ENCODE peak calls at places on chromosomes 7 and 10, in eight cellular contexts. One of them, this sample, is unnamed.

GRCh38 chr7:46357290-46357689 is 436.2 kb upstream of the IGFBP3 start:
- DNase-seq in GM23338: no peak
- DNase-seq in brain microvascular endothelial cell: no peak
- DNase-seq in Calu3: no peak
- DNase-seq in AG09309: no peak
- DNase-seq in lower lobe of right lung: no peak
- DNase-seq in cardiac muscle cell: no peak
- DNase-seq in natural killer cell: no peak
- DNase-seq in this sample: no peak

GRCh38 chr10:118721005-118721876 is 33.5 kb downstream of the CACUL1 start:
- DNase-seq in GM23338: peak
- DNase-seq in brain microvascular endothelial cell: peak
- DNase-seq in Calu3: peak
- DNase-seq in AG09309: no peak
- DNase-seq in lower lobe of right lung: no peak
- DNase-seq in cardiac muscle cell: peak
- DNase-seq in natural killer cell: peak
- DNase-seq in this sample: no peak

GRCh38 chr10:120989279-120989678 is 138.1 kb downstream of the WDR11 start:
- DNase-seq in GM23338: peak
- DNase-seq in brain microvascular endothelial cell: no peak
- DNase-seq in Calu3: no peak
- DNase-seq in AG09309: no peak
- DNase-seq in lower lobe of right lung: no peak
- DNase-seq in cardiac muscle cell: no peak
- DNase-seq in natural killer cell: no peak
- DNase-seq in this sample: no peak

GRCh38 chr10:16943301-16944080 is 126.3 kb upstream of the RSU1 start:
- DNase-seq in GM23338: no peak
- DNase-seq in brain microvascular endothelial cell: no peak
- DNase-seq in Calu3: no peak
- DNase-seq in AG09309: peak
- DNase-seq in lower lobe of right lung: no peak
- DNase-seq in cardiac muscle cell: peak
- DNase-seq in natural killer cell: no peak
- DNase-seq in this sample: no peak

GRCh38 chr10:43839973-43840372 is 191.3 kb upstream of the ZNF32 start:
- DNase-seq in GM23338: no peak
- DNase-seq in brain microvascular endothelial cell: no peak
- DNase-seq in Calu3: no peak
- DNase-seq in AG09309: no peak
- DNase-seq in lower lobe of right lung: no peak
- DNase-seq in cardiac muscle cell: no peak
- DNase-seq in natural killer cell: no peak
- DNase-seq in this sample: no peak

GRCh38 chr7:99359465-99360154 is 14.9 kb upstream of the ARPC1B start:
- DNase-seq in GM23338: peak
- DNase-seq in brain microvascular endothelial cell: no peak
- DNase-seq in Calu3: no peak
- DNase-seq in AG09309: no peak
- DNase-seq in lower lobe of right lung: no peak
- DNase-seq in cardiac muscle cell: no peak
- DNase-seq in natural killer cell: no peak
- DNase-seq in this sample: no peak

GRCh38 chr10:24363070-24363469 is 154.1 kb downstream of the KIAA1217 start:
- DNase-seq in GM23338: no peak
- DNase-seq in brain microvascular endothelial cell: no peak
- DNase-seq in Calu3: no peak
- DNase-seq in AG09309: no peak
- DNase-seq in lower lobe of right lung: no peak
- DNase-seq in cardiac muscle cell: peak
- DNase-seq in natural killer cell: no peak
- DNase-seq in this sample: no peak

GRCh38 chr7:97025983-97026704 is 1.5 kb upstream of the DLX5 start:
- DNase-seq in GM23338: peak
- DNase-seq in brain microvascular endothelial cell: no peak
- DNase-seq in Calu3: no peak
- DNase-seq in AG09309: no peak
- DNase-seq in lower lobe of right lung: no peak
- DNase-seq in cardiac muscle cell: peak
- DNase-seq in natural killer cell: no peak
- DNase-seq in this sample: no peak

GRCh38 chr10:62050941-62051433 is 149.5 kb downstream of the ARID5B start:
- DNase-seq in GM23338: peak
- DNase-seq in brain microvascular endothelial cell: peak
- DNase-seq in Calu3: peak
- DNase-seq in AG09309: no peak
- DNase-seq in lower lobe of right lung: peak
- DNase-seq in cardiac muscle cell: peak
- DNase-seq in natural killer cell: peak
- DNase-seq in this sample: no peak

GRCh38 chr10:36559990-36560389 is 565.4 kb upstream of the ANKRD30A start:
- DNase-seq in GM23338: no peak
- DNase-seq in brain microvascular endothelial cell: no peak
- DNase-seq in Calu3: no peak
- DNase-seq in AG09309: peak
- DNase-seq in lower lobe of right lung: no peak
- DNase-seq in cardiac muscle cell: no peak
- DNase-seq in natural killer cell: no peak
- DNase-seq in this sample: no peak

GRCh38 chr10:114402871-114403544 is 1.3 kb downstream of the AFAP1L2 start:
- DNase-seq in GM23338: peak
- DNase-seq in brain microvascular endothelial cell: peak
- DNase-seq in Calu3: no peak
- DNase-seq in AG09309: no peak
- DNase-seq in lower lobe of right lung: no peak
- DNase-seq in cardiac muscle cell: no peak
- DNase-seq in natural killer cell: no peak
- DNase-seq in this sample: no peak

GRCh38 chr10:114402233-114402632 is 2.1 kb downstream of the AFAP1L2 start:
- DNase-seq in GM23338: no peak
- DNase-seq in brain microvascular endothelial cell: no peak
- DNase-seq in Calu3: no peak
- DNase-seq in AG09309: no peak
- DNase-seq in lower lobe of right lung: no peak
- DNase-seq in cardiac muscle cell: no peak
- DNase-seq in natural killer cell: no peak
- DNase-seq in this sample: no peak

GRCh38 chr10:114405011-114405350 is 679 bp upstream of the AFAP1L2 start:
- DNase-seq in GM23338: no peak
- DNase-seq in brain microvascular endothelial cell: no peak
- DNase-seq in Calu3: no peak
- DNase-seq in AG09309: no peak
- DNase-seq in lower lobe of right lung: no peak
- DNase-seq in cardiac muscle cell: no peak
- DNase-seq in natural killer cell: no peak
- DNase-seq in this sample: no peak

GRCh38 chr10:114404171-114405010 is at the start of gene AFAP1L2:
- DNase-seq in GM23338: peak
- DNase-seq in brain microvascular endothelial cell: no peak
- DNase-seq in Calu3: no peak
- DNase-seq in AG09309: no peak
- DNase-seq in lower lobe of right lung: no peak
- DNase-seq in cardiac muscle cell: peak
- DNase-seq in natural killer cell: no peak
- DNase-seq in this sample: no peak

DNA sequence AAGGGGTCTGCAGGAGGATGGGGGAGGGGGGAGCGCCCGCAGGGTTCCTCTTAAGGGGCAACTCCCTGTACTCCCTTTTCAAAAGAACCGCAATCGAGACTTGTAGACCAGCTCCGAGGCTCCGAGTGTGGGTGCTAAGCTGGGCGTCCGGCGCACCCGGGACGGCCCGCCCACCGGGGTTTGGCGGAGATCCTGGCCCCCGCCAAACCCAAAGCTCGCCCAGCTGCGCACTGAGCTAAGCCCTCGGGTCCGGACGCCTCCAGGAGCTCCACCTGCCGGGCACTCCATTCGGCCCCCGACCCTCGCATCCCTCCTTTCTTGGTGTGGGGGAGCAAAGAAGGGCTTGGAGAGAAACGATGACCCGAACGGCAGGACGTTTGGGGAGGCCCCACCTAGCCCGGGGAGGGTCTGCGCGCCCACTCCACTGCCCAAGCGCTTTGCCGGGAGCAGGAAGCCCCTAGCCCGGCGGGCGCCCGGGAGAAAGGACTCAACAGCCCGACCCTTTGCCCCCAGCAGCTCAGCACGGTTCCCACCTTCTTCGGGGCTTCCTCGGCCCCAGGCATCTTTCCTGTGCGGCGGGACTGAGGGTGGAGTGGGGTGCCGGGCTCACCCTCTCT is 649 bp downstream of the AFAP1L2 start:
- DNase-seq in GM23338: peak
- DNase-seq in brain microvascular endothelial cell: no peak
- DNase-seq in Calu3: no peak
- DNase-seq in AG09309: no peak
- DNase-seq in lower lobe of right lung: no peak
- DNase-seq in cardiac muscle cell: no peak
- DNase-seq in natural killer cell: no peak
- DNase-seq in this sample: no peak
- TF ChIP-seq CTCF in GM23338: peak
- TF ChIP-seq CTCF in brain microvascular endothelial cell: peak
- TF ChIP-seq CTCF in Calu3: no peak
- TF ChIP-seq CTCF in AG09309: peak
- TF ChIP-seq CTCF in lower lobe of right lung: peak
- TF ChIP-seq CTCF in cardiac muscle cell: peak
- TF ChIP-seq CTCF in natural killer cell: no peak
- TF ChIP-seq CTCF in this sample: no peak

GRCh38 chr7:20440472-20441105 is 109.9 kb downstream of the ITGB8 start:
- DNase-seq in GM23338: peak
- DNase-seq in brain microvascular endothelial cell: peak
- DNase-seq in Calu3: peak
- DNase-seq in AG09309: no peak
- DNase-seq in lower lobe of right lung: no peak
- DNase-seq in cardiac muscle cell: peak
- DNase-seq in natural killer cell: no peak
- DNase-seq in this sample: no peak
- TF ChIP-seq CTCF in GM23338: peak
- TF ChIP-seq CTCF in brain microvascular endothelial cell: peak
- TF ChIP-seq CTCF in Calu3: peak
- TF ChIP-seq CTCF in AG09309: peak
- TF ChIP-seq CTCF in lower lobe of right lung: peak
- TF ChIP-seq CTCF in cardiac muscle cell: peak
- TF ChIP-seq CTCF in natural killer cell: no peak
- TF ChIP-seq CTCF in this sample: peak

GRCh38 chr10:7817984-7818294 is 366 bp upstream of the TAF3 start:
- DNase-seq in GM23338: no peak
- DNase-seq in brain microvascular endothelial cell: no peak
- DNase-seq in Calu3: no peak
- DNase-seq in AG09309: no peak
- DNase-seq in lower lobe of right lung: no peak
- DNase-seq in cardiac muscle cell: no peak
- DNase-seq in natural killer cell: no peak
- DNase-seq in this sample: no peak

GRCh38 chr10:7824251-7824650 is 5.9 kb downstream of the TAF3 start:
- DNase-seq in GM23338: no peak
- DNase-seq in brain microvascular endothelial cell: no peak
- DNase-seq in Calu3: no peak
- DNase-seq in AG09309: no peak
- DNase-seq in lower lobe of right lung: no peak
- DNase-seq in cardiac muscle cell: no peak
- DNase-seq in natural killer cell: no peak
- DNase-seq in this sample: no peak

GRCh38 chr10:7818295-7819125 is at the start of gene TAF3:
- DNase-seq in GM23338: peak
- DNase-seq in brain microvascular endothelial cell: peak
- DNase-seq in Calu3: peak
- DNase-seq in AG09309: peak
- DNase-seq in lower lobe of right lung: peak
- DNase-seq in cardiac muscle cell: peak
- DNase-seq in natural killer cell: peak
- DNase-seq in this sample: peak

GRCh38 chr10:7817576-7817975 is 729 bp upstream of the TAF3 start:
- DNase-seq in GM23338: peak
- DNase-seq in brain microvascular endothelial cell: no peak
- DNase-seq in Calu3: no peak
- DNase-seq in AG09309: no peak
- DNase-seq in lower lobe of right lung: no peak
- DNase-seq in cardiac muscle cell: no peak
- DNase-seq in natural killer cell: no peak
- DNase-seq in this sample: no peak

DNA sequence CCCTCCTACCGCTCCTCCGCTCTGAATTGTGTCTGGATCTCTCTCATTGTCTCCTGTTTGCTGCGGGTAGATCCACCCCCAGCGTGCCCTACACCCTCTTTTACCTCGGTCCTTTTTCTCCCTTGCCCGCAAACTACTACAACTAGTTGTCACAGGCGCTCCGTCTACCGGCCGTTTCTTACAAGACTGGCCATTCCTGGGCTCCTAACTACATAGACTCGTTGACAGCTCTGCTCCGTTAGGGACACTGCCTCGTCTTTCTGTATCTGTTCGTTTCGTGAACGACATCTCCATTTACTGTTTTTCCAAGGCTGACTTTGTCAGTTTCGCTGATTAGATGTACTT is 793 bp downstream of the TAF3 start:
- DNase-seq in GM23338: peak
- DNase-seq in brain microvascular endothelial cell: peak
- DNase-seq in Calu3: peak
- DNase-seq in AG09309: no peak
- DNase-seq in lower lobe of right lung: peak
- DNase-seq in cardiac muscle cell: peak
- DNase-seq in natural killer cell: no peak
- DNase-seq in this sample: no peak
- TF ChIP-seq CTCF in GM23338: peak
- TF ChIP-seq CTCF in brain microvascular endothelial cell: peak
- TF ChIP-seq CTCF in Calu3: no peak
- TF ChIP-seq CTCF in AG09309: peak
- TF ChIP-seq CTCF in lower lobe of right lung: peak
- TF ChIP-seq CTCF in cardiac muscle cell: peak
- TF ChIP-seq CTCF in natural killer cell: peak
- TF ChIP-seq CTCF in this sample: peak

GRCh38 chr7:7434379-7434778 is 101.3 kb downstream of the COL28A1 start:
- DNase-seq in GM23338: no peak
- DNase-seq in brain microvascular endothelial cell: no peak
- DNase-seq in Calu3: no peak
- DNase-seq in AG09309: no peak
- DNase-seq in lower lobe of right lung: no peak
- DNase-seq in cardiac muscle cell: no peak
- DNase-seq in natural killer cell: no peak
- DNase-seq in this sample: no peak

GRCh38 chr7:7435978-7436377 is 99.7 kb downstream of the COL28A1 start:
- DNase-seq in GM23338: no peak
- DNase-seq in brain microvascular endothelial cell: no peak
- DNase-seq in Calu3: no peak
- DNase-seq in AG09309: no peak
- DNase-seq in lower lobe of right lung: no peak
- DNase-seq in cardiac muscle cell: no peak
- DNase-seq in natural killer cell: no peak
- DNase-seq in this sample: no peak

GRCh38 chr7:7433736-7434260 is 101.9 kb downstream of the COL28A1 start:
- DNase-seq in GM23338: no peak
- DNase-seq in brain microvascular endothelial cell: no peak
- DNase-seq in Calu3: no peak
- DNase-seq in AG09309: no peak
- DNase-seq in lower lobe of right lung: no peak
- DNase-seq in cardiac muscle cell: no peak
- DNase-seq in natural killer cell: no peak
- DNase-seq in this sample: no peak

GRCh38 chr7:7439564-7439963 is 96.1 kb downstream of the COL28A1 start:
- DNase-seq in GM23338: no peak
- DNase-seq in brain microvascular endothelial cell: no peak
- DNase-seq in Calu3: no peak
- DNase-seq in AG09309: no peak
- DNase-seq in lower lobe of right lung: no peak
- DNase-seq in cardiac muscle cell: no peak
- DNase-seq in natural killer cell: no peak
- DNase-seq in this sample: no peak

GRCh38 chr7:7438851-7439250 is 96.8 kb downstream of the COL28A1 start:
- DNase-seq in GM23338: no peak
- DNase-seq in brain microvascular endothelial cell: peak
- DNase-seq in Calu3: no peak
- DNase-seq in AG09309: peak
- DNase-seq in lower lobe of right lung: no peak
- DNase-seq in cardiac muscle cell: peak
- DNase-seq in natural killer cell: no peak
- DNase-seq in this sample: no peak
- TF ChIP-seq CTCF in GM23338: no peak
- TF ChIP-seq CTCF in brain microvascular endothelial cell: peak
- TF ChIP-seq CTCF in Calu3: no peak
- TF ChIP-seq CTCF in AG09309: no peak
- TF ChIP-seq CTCF in lower lobe of right lung: no peak
- TF ChIP-seq CTCF in cardiac muscle cell: no peak
- TF ChIP-seq CTCF in natural killer cell: no peak
- TF ChIP-seq CTCF in this sample: no peak